ENCODE peak calls at places on chromosomes 13 and 19, in five cellular contexts. B, S, Y, U and N are unnamed samples.

GRCh38 chr13:100497394-100497793 is 91.2 kb downstream of the GGACT start:
- DNase-seq in U (no peak), Y (no peak), B (no peak), S (no peak), N (no peak)

GRCh38 chr19:19459707-19460251 is 54.3 kb downstream of the GATAD2A start:
- DNase-seq in Y (no peak), B (no peak), S (no peak), U (peak), N (no peak)

GRCh38 chr19:56120371-56121179 is 520 bp downstream of the ZNF787 start:
- DNase-seq in B (no peak), Y (peak), S (no peak), U (peak), N (peak)

GRCh38 chr19:11018179-11018578 is 57.3 kb downstream of the SMARCA4 start:
- DNase-seq in S (no peak), U (no peak), Y (peak), B (no peak), N (no peak)

GRCh38 chr13:94579063-94579462 is 16.9 kb downstream of the TGDS start:
- DNase-seq in B (no peak), Y (no peak), S (no peak), U (no peak), N (no peak)

GRCh38 chr13:77416666-77417212 is 89.8 kb upstream of the MYCBP2 start:
- DNase-seq in B (no peak), Y (no peak), S (no peak), U (peak), N (no peak)

GRCh38 chr13:79779761-79780160 is 298.8 kb downstream of the NDFIP2 start:
- DNase-seq in U (no peak), S (peak), B (no peak), Y (peak), N (no peak)

GRCh38 chr19:55041627-55042343 is 3.7 kb upstream of the GP6 start:
- DNase-seq in B (no peak), U (no peak), Y (no peak), S (no peak), N (no peak)

GRCh38 chr19:17909017-17909732 is 23.6 kb upstream of the CCDC124 start:
- DNase-seq in S (no peak), Y (no peak), B (no peak), U (no peak), N (no peak)

GRCh38 chr19:24159707-24160106 is 72.7 kb downstream of the ZNF254 start:
- DNase-seq in U (peak), S (no peak), B (no peak), Y (no peak), N (no peak)

GRCh38 chr13:112241288-112241687 is 134.9 kb upstream of the SPACA7 start:
- DNase-seq in B (no peak), U (no peak), Y (no peak), S (no peak), N (no peak)

GRCh38 chr19:43452517-43453045 is 12.8 kb downstream of the LYPD3 start:
- DNase-seq in Y (no peak), B (no peak), U (no peak), S (no peak), N (no peak)

GRCh38 chr13:92573467-92574057 is 653.0 kb upstream of the GPC6 start:
- DNase-seq in S (peak), Y (no peak), U (no peak), B (no peak), N (no peak)

GRCh38 chr13:109180905-109181425 is 551.6 kb downstream of the MYO16 start:
- DNase-seq in Y (no peak), S (no peak), B (peak), U (no peak), N (peak)

GRCh38 chr19:15402411-15403150 is 16.2 kb downstream of the AKAP8L start:
- DNase-seq in Y (no peak), B (no peak), U (no peak), S (no peak), N (no peak)

GRCh38 chr13:33119886-33120543 is 103.8 kb downstream of the KL start:
- DNase-seq in B (no peak), U (no peak), S (no peak), Y (peak), N (no peak)

GRCh38 chr13:106234656-106235055 is 300.8 kb downstream of the EFNB2 start:
- DNase-seq in U (no peak), B (no peak), S (no peak), Y (no peak), N (no peak)

GRCh38 chr19:2524840-2525723 is 49.2 kb downstream of the GADD45B start:
- DNase-seq in B (no peak), U (no peak), Y (no peak), S (no peak), N (peak)

GRCh38 chr13:95226932-95227718 is 74.1 kb downstream of the ABCC4 start:
- DNase-seq in Y (no peak), S (no peak), B (no peak), U (no peak), N (no peak)

GRCh38 chr13:51151463-51151862 is 40.4 kb upstream of the C13orf42 start:
- DNase-seq in Y (no peak), S (no peak), B (no peak), U (no peak), N (no peak)

GRCh38 chr19:10087296-10088061 is 1.4 kb downstream of the SHFL start:
- DNase-seq in Y (no peak), U (no peak), S (no peak), B (no peak), N (no peak)

GRCh38 chr13:40776232-40776631 is 5.2 kb upstream of the MRPS31 start:
- DNase-seq in U (no peak), Y (no peak), S (no peak), B (no peak), N (no peak)

GRCh38 chr19:42455621-42456081 is 12.9 kb upstream of the CXCL17 start:
- DNase-seq in B (no peak), Y (no peak), S (no peak), U (no peak), N (no peak)

GRCh38 chr19:17385878-17386611 is 8.0 kb downstream of the CCDC194 start:
- DNase-seq in Y (no peak), B (no peak), S (no peak), U (peak), N (peak)

GRCh38 chr19:18308051-18308947 is 14.6 kb downstream of the LSM4 start:
- DNase-seq in B (no peak), U (no peak), S (no peak), Y (no peak), N (no peak)

GRCh38 chr13:40665754-40666057 is 735 bp downstream of the FOXO1 start:
- DNase-seq in B (no peak), U (peak), S (no peak), Y (no peak), N (no peak)

GRCh38 chr19:57934820-57935665 is at the start of gene ZNF418:
- DNase-seq in U (no peak), Y (peak), B (no peak), S (peak), N (no peak)

GRCh38 chr19:55230780-55231179 is 2.2 kb upstream of the TMEM86B start:
- DNase-seq in U (no peak), B (no peak), S (no peak), Y (no peak), N (no peak)

GRCh38 chr13:44271031-44271433 is 102.6 kb upstream of the SERP2 start:
- DNase-seq in S (no peak), U (no peak), Y (peak), B (no peak), N (peak)

GRCh38 chr13:112744306-112745021 is 54.6 kb downstream of the ATP11A start:
- DNase-seq in S (no peak), U (no peak), B (no peak), Y (no peak), N (no peak)

GRCh38 chr19:42092350-42092749 is 16.4 kb downstream of the ZNF574 start:
- DNase-seq in S (no peak), B (no peak), Y (no peak), U (peak), N (no peak)

GRCh38 chr13:24995225-24995804 is 100.6 kb upstream of the PABPC3 start:
- DNase-seq in S (peak), U (peak), B (peak), Y (peak), N (peak)

GRCh38 chr13:24180743-24181384 is 20.3 kb downstream of the SPATA13 start:
- DNase-seq in S (no peak), B (no peak), Y (no peak), U (no peak), N (peak)

GRCh38 chr13:30477346-30478235 is 11.9 kb upstream of the HMGB1 start:
- DNase-seq in U (peak), B (no peak), S (no peak), Y (peak), N (no peak)

GRCh38 chr13:30091035-30091434 is 216.3 kb downstream of the KATNAL1 start:
- DNase-seq in S (no peak), Y (no peak), U (no peak), B (no peak), N (no peak)

GRCh38 chr19:3585301-3586123 is at the start of gene GIPC3:
- DNase-seq in S (no peak), B (no peak), Y (no peak), U (no peak), N (peak)

GRCh38 chr13:76222511-76222910 is 586.4 kb downstream of the LMO7 start:
- DNase-seq in Y (no peak), S (no peak), U (no peak), B (no peak), N (no peak)

GRCh38 chr19:11138659-11139526 is 16.7 kb downstream of the SPC24 start:
- DNase-seq in U (no peak), S (peak), Y (no peak), B (no peak), N (peak)

GRCh38 chr19:13043285-13043684 is 48.0 kb downstream of the NFIX start:
- DNase-seq in Y (no peak), S (no peak), U (peak), B (no peak), N (no peak)

GRCh38 chr19:57512845-57513244 is 13.1 kb downstream of the ZNF773 start:
- DNase-seq in U (peak), Y (no peak), S (no peak), B (no peak), N (no peak)

DNA sequence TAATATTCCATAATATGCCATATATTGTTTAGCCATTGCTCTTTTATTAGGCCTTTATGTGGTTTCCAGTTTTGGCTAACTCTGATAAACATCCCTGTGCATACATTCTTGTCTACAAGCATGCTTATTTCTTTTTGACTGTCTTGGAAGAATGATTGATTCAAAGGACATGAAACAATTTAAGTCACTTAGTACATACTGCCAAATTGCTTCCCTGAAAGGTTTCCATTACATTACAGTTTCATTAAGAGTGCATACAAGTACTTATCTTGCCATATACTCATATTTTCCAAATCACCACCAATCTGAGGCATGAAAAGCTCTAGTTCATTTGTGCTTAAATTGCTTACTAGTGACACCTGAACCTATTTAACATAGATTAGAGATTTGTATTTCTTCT is 113.9 kb downstream of the OXGR1 start:
- DNase-seq in Y (no peak), S (no peak), U (no peak), B (no peak), N (no peak)
- H3K27ac ChIP-seq in Y (no peak), S (no peak), U (no peak), B (no peak), N (no peak)

GRCh38 chr19:39405261-39405912 is 1.3 kb upstream of the ZFP36 start:
- DNase-seq in S (no peak), B (no peak), U (peak), Y (no peak), N (no peak)
- H3K27ac ChIP-seq in S (no peak), B (peak), U (peak), Y (peak), N (no peak)

DNA sequence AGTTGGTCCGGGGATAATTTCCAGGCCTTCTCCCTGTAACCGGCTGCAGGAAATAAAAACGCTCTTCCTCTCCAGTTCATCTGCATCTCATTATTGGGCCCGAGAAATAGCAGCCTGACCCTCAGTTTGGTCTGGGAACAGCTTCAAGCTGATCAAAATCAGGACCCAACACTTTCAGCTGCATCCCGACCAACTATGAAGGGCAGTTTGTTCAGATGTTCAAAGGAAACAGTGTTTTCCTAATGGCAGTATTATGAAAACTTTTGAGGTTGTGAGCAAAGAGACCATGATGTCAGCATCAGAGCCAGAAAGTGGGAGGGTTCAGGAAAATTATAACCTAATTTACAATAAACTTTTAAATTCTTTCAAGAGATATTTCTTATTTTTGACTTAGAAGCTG is 35.7 kb downstream of the STK24 start:
- DNase-seq in B (no peak), Y (no peak), S (no peak), U (no peak), N (no peak)
- H3K27ac ChIP-seq in B (no peak), Y (peak), S (no peak), U (no peak), N (no peak)

DNA sequence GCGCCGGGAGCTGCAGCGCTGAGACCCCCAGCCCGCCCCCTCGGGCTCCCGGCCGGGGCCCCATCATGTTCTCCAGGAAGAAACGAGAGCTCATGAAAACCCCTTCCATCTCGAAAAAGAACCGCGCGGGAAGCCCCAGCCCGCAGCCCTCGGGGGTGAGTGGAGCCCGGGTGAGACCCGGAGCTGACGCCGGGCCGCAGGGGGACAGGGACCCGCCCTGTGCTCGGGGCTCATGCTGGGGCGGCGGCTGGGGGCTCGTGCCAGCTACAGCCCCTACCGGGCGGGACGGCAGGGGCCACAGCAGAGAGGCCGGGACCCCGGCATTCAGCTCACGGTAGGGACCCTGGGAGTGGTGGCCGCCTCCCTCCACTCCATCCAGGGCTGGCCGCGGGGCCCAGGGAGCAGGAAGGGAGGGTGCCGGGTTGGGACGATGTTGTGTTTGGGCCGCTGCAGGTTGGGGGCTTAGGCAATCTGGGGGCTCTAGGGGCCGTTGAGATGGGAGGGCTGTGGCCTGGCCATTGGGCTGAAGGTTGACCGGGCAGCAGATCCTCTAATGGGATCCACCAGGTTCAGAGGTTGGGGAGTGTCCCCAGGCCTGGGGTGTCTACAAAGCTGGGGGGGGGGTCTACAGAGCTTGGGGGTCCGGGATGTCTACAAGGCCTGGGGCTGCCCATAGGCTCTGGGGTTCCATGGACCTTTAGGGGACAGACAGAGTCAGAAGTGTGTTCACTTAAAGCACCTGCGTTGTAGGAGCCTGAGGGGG is 555 bp downstream of the ARHGAP45 start:
- DNase-seq in Y (no peak), B (no peak), U (no peak), S (no peak), N (no peak)
- H3K27ac ChIP-seq in Y (no peak), B (no peak), U (peak), S (no peak), N (no peak)

GRCh38 chr19:47618771-47619170 is 9.8 kb downstream of the BICRA start:
- DNase-seq in U (no peak), Y (no peak), B (no peak), S (no peak), N (no peak)
- H3K27ac ChIP-seq in U (no peak), Y (peak), B (no peak), S (no peak), N (no peak)